ENCODE peak calls at places on chromosomes 1 and 21, in ten cellular contexts. H is A549, U is sigmoid colon, S is ovary, Z is tibial nerve, Q is transverse colon, E is upper lobe of left lung, J is esophagus muscularis mucosa, C is stomach, B is GM12878. M is an unnamed sample.

GRCh38 chr1:32774950-32775634 is 42.1 kb downstream of the YARS1 start:
- DNase-seq in B (no peak), Q (no peak), H (peak; percentile 60), J (no peak), C (no peak), S (peak; percentile 33), Z (no peak), U (no peak), E (no peak), M (no peak)

GRCh38 chr1:9691108-9691445 is 39.5 kb downstream of the PIK3CD start:
- DNase-seq in J (no peak), C (no peak), Q (no peak), U (no peak), H (no peak), E (no peak), S (no peak), B (no peak), Z (no peak), M (no peak)

GRCh38 chr1:116918714-116919357 is 9.1 kb downstream of the PTGFRN start:
- DNase-seq in B (no peak), U (no peak), E (no peak), S (no peak), C (no peak), Q (no peak), J (no peak), Z (no peak), H (no peak), M (no peak)

GRCh38 chr1:94621392-94621791 is 79.8 kb upstream of the F3 start:
- DNase-seq in Q (peak; percentile 79), J (no peak), Z (no peak), U (no peak), E (no peak), S (no peak), H (peak; percentile 17), C (peak; percentile 76), B (no peak), M (no peak)

GRCh38 chr21:45178072-45178608 is 103.8 kb downstream of the ADARB1 start:
- DNase-seq in J (peak; percentile 75), Z (no peak), H (no peak), E (no peak), C (no peak), S (no peak), Q (no peak), U (peak; percentile 45), B (no peak), M (no peak)

GRCh38 chr1:6471969-6472368 is 6.0 kb upstream of the TNFRSF25 start:
- DNase-seq in C (peak; percentile 87), Q (peak; percentile 89), S (no peak), H (no peak), B (no peak), E (no peak), J (no peak), Z (no peak), U (no peak), M (no peak)

GRCh38 chr1:37764888-37765441 is at the start of gene EPHA10:
- DNase-seq in E (peak; percentile 70), U (no peak), Z (no peak), Q (no peak), S (no peak), B (no peak), C (no peak), J (no peak), H (no peak), M (no peak)

GRCh38 chr1:7885513-7886298 is 32.8 kb upstream of the UTS2 start:
- DNase-seq in E (peak; percentile 94), S (no peak), J (no peak), Q (peak; percentile 92), U (no peak), C (peak; percentile 91), B (no peak), Z (no peak), H (peak; percentile 37), M (peak; percentile 78)

GRCh38 chr1:170692866-170693575 is 29.1 kb downstream of the PRRX1 start:
- DNase-seq in U (no peak), Z (no peak), C (no peak), J (peak; percentile 42), E (no peak), B (no peak), H (no peak), Q (no peak), S (no peak), M (no peak)

GRCh38 chr1:163875214-163875926 is 553.6 kb downstream of the NUF2 start:
- DNase-seq in U (peak; percentile 79), E (no peak), J (no peak), Q (peak; percentile 18), Z (no peak), S (no peak), B (no peak), C (no peak), H (peak; percentile 44), M (peak; percentile 86)

GRCh38 chr1:159779403-159779851 is 1.3 kb upstream of the DUSP23 start:
- DNase-seq in E (no peak), J (no peak), Z (no peak), U (no peak), C (no peak), S (peak; percentile 52), B (no peak), Q (no peak), H (no peak), M (no peak)

DNA sequence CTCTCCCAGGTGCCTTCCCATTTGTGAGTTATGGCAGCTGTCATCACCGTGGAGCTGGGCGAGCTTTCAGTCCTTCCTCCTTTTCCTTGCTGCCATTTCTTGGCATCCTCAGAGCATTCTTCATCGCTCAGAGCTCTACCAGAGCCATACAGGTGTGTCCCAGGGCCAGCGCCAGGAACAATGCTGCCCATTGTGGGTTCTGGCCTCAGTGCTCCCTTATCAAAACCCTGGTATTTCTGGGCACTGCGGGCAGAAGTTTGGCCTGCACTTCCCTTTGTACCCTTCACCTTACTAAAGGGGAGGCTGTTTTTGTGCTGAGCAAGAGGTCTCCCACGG is 28.5 kb downstream of the RASSF5 start:
- DNase-seq in H (no peak), E (no peak), J (no peak), C (peak; percentile 90), U (peak; percentile 35), Q (peak; percentile 23), B (no peak), Z (no peak), S (no peak), M (no peak)
- TF ChIP-seq EP300 in H (no peak), E (no peak), J (no peak), C (no peak), U (no peak), Q (no peak), B (no peak), Z (no peak), S (no peak), M (no peak)

GRCh38 chr1:222384536-222384935 is 163.4 kb downstream of the HHIPL2 start:
- DNase-seq in E (no peak), Q (no peak), H (no peak), C (no peak), Z (no peak), J (peak; percentile 4), S (no peak), U (no peak), B (no peak), M (no peak)

GRCh38 chr1:222387020-222387816 is 160.7 kb downstream of the HHIPL2 start:
- DNase-seq in H (peak; percentile 20), Z (no peak), B (no peak), E (no peak), U (no peak), Q (no peak), J (no peak), S (no peak), C (no peak), M (no peak)

GRCh38 chr1:222385262-222385661 is 162.6 kb downstream of the HHIPL2 start:
- DNase-seq in J (no peak), Q (no peak), E (no peak), B (no peak), H (no peak), S (no peak), C (no peak), Z (no peak), U (no peak), M (no peak)

GRCh38 chr1:222385973-222386372 is 161.9 kb downstream of the HHIPL2 start:
- DNase-seq in C (no peak), U (no peak), H (no peak), B (no peak), Z (no peak), J (no peak), Q (no peak), E (no peak), S (no peak), M (no peak)

DNA sequence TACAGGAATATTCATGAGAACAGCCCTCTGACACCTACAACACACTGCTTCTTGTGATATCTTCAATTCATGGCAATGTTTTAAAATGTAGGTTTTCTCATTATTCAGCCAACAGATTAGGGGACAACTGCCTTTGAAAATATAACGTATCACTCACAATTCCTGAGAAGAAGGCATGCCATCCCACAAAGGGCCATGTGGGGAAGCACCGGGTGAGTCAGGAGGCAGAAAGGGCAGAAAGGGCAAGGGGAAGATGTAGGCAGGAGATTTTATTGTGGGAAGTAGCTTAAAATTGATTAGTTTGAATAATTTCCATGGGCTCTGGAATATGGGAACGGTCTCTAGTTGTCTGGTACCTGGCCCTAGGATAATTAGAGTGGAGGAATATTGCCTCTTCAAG is 165.7 kb downstream of the HHIPL2 start:
- DNase-seq in C (no peak), Z (no peak), Q (no peak), J (peak; percentile 37), S (no peak), H (no peak), U (no peak), E (no peak), B (no peak), M (no peak)
- TF ChIP-seq EP300 in C (no peak), Z (no peak), Q (no peak), J (no peak), S (no peak), H (no peak), U (no peak), E (no peak), B (no peak), M (no peak)

GRCh38 chr1:10915594-10915993 is 96.9 kb upstream of the TARDBP start:
- DNase-seq in H (no peak), Z (no peak), S (no peak), Q (no peak), B (no peak), U (no peak), J (no peak), C (no peak), E (peak; percentile 36), M (no peak)
- TF ChIP-seq EP300 in H (no peak), Z (no peak), S (no peak), Q (no peak), B (no peak), U (no peak), J (no peak), C (no peak), E (no peak), M (no peak)

DNA sequence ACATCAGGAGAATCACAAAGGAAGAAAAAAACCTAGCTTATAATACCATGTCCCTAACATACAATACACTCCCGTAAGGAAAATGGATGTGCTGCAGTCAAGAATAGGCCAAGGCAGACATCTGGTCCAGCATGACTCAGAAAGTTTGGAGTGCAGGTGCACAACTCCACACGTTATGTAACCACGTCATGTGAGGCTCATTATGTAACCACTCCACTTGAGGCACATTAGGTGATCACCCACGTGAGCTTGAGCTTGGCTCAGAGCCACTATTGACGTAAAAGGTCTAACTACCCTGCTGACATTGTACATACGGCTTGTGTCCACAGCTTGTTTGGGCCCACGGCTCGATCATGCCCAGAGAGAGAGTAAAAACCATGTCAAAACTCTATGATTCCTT is 99.8 kb upstream of the C1orf21 start:
- DNase-seq in B (no peak), J (no peak), Z (no peak), E (no peak), S (no peak), H (no peak), U (peak; percentile 77), C (no peak), Q (no peak), M (no peak)
- TF ChIP-seq EP300 in B (no peak), J (no peak), Z (no peak), E (no peak), S (no peak), H (no peak), U (peak; percentile 54), C (peak; percentile 66), Q (no peak), M (no peak)

GRCh38 chr1:11617314-11617713 is 36.9 kb downstream of the FBXO2 start:
- DNase-seq in S (no peak), Z (no peak), E (no peak), H (peak; percentile 15), Q (no peak), B (no peak), C (no peak), J (no peak), U (no peak), M (no peak)
- TF ChIP-seq EP300 in S (no peak), Z (no peak), E (no peak), H (no peak), Q (no peak), B (no peak), C (no peak), J (no peak), U (no peak), M (no peak)

M was measured in suprapubic skin.